ENCODE peak calls at places on chromosomes 12 and 14, in five cellular contexts. R is neuronal stem cell, Z is H9, W is H1, T is trophoblast cell. L is an unnamed sample.

GRCh38 chr12:92602476-92602875 is 100.3 kb upstream of the PLEKHG7 start:
- DNase-seq in R (no peak), Z (no peak), W (no peak), T (peak; percentile 82), L (peak; percentile 90)

GRCh38 chr12:128613821-128614220 is 209.9 kb downstream of the SLC15A4 start:
- DNase-seq in R (no peak), Z (peak; percentile 73), W (no peak), T (no peak), L (no peak)

GRCh38 chr12:40691913-40692616 is at the start of gene CNTN1:
- DNase-seq in R (peak; percentile 87), Z (peak; percentile 97), W (peak; percentile 90), T (no peak), L (peak; percentile 1)

GRCh38 chr12:68746572-68747180 is 700 bp downstream of the SLC35E3 start:
- DNase-seq in R (peak; percentile 11), Z (peak; percentile 55), W (no peak), T (peak; percentile 78), L (peak; percentile 82)

GRCh38 chr14:79293482-79293881 is 917.8 kb downstream of the DIO2 start:
- DNase-seq in R (no peak), Z (no peak), W (no peak), T (no peak), L (no peak)

GRCh38 chr12:52224154-52224553 is 8.9 kb upstream of the KRT7 start:
- DNase-seq in R (no peak), Z (no peak), W (no peak), T (no peak), L (no peak)

GRCh38 chr14:86999076-86999475 is 993.9 kb downstream of the GALC start:
- DNase-seq in R (no peak), Z (no peak), W (no peak), T (no peak), L (no peak)

GRCh38 chr12:126551882-126552281 is 1486.6 kb downstream of the AACS start:
- DNase-seq in R (no peak), Z (no peak), W (no peak), T (no peak), L (no peak)

GRCh38 chr14:86672071-86672470 is 1142.1 kb downstream of the FLRT2 start:
- DNase-seq in R (no peak), Z (no peak), W (no peak), T (no peak), L (no peak)

GRCh38 chr12:3117628-3118027 is 40.4 kb downstream of the TSPAN9 start:
- DNase-seq in R (no peak), Z (no peak), W (no peak), T (no peak), L (peak; percentile 82)

GRCh38 chr14:65774041-65774440 is 361.5 kb downstream of the FUT8 start:
- DNase-seq in R (no peak), Z (no peak), W (no peak), T (no peak), L (no peak)

GRCh38 chr12:2314492-2314891 is 261.7 kb downstream of the CACNA1C start:
- DNase-seq in R (no peak), Z (no peak), W (no peak), T (no peak), L (no peak)

GRCh38 chr12:111444706-111445310 is 39.1 kb downstream of the SH2B3 start:
- DNase-seq in R (no peak), Z (no peak), W (peak; percentile 48), T (peak; percentile 35), L (peak; percentile 92)

GRCh38 chr12:108193922-108194321 is 64.8 kb downstream of the WSCD2 start:
- DNase-seq in R (peak; percentile 27), Z (no peak), W (peak; percentile 56), T (peak; percentile 54), L (no peak)

GRCh38 chr12:12992418-12993175 is 7.5 kb downstream of the HEBP1 start:
- DNase-seq in R (no peak), Z (no peak), W (no peak), T (peak; percentile 54), L (peak; percentile 96)

GRCh38 chr12:25653487-25654175 is 100.5 kb upstream of the LMNTD1 start:
- DNase-seq in R (no peak), Z (no peak), W (no peak), T (no peak), L (no peak)

GRCh38 chr12:32070370-32070769 is 36.3 kb upstream of the BICD1 start:
- DNase-seq in R (no peak), Z (no peak), W (no peak), T (no peak), L (no peak)

GRCh38 chr14:92958373-92959188 is 35.6 kb downstream of the CHGA start:
- DNase-seq in R (no peak), Z (no peak), W (no peak), T (no peak), L (no peak)

GRCh38 chr14:81398196-81398891 is 1.8 kb downstream of the STON2 start:
- DNase-seq in R (no peak), Z (no peak), W (no peak), T (no peak), L (no peak)

GRCh38 chr12:68612245-68612644 is 1.5 kb downstream of the RAP1B start:
- DNase-seq in R (no peak), Z (no peak), W (no peak), T (peak; percentile 44), L (peak; percentile 66)

GRCh38 chr12:43692064-43692463 is 66.5 kb downstream of the PUS7L start:
- DNase-seq in R (no peak), Z (no peak), W (no peak), T (no peak), L (peak; percentile 71)

GRCh38 chr12:15939111-15939510 is 28.0 kb downstream of the DERA start:
- DNase-seq in R (no peak), Z (no peak), W (no peak), T (no peak), L (no peak)

GRCh38 chr12:88658009-88658408 is 77.7 kb upstream of the KITLG start:
- DNase-seq in R (no peak), Z (no peak), W (no peak), T (no peak), L (no peak)

GRCh38 chr14:61489002-61489401 is 167.6 kb downstream of the PRKCH start:
- DNase-seq in R (no peak), Z (no peak), W (no peak), T (no peak), L (no peak)

GRCh38 chr12:103858953-103859601 is 18.0 kb upstream of the NT5DC3 start:
- DNase-seq in R (no peak), Z (no peak), W (no peak), T (peak; percentile 84), L (peak; percentile 95)

GRCh38 chr14:50366115-50366514 is 30.6 kb downstream of the CDKL1 start:
- DNase-seq in R (no peak), Z (no peak), W (no peak), T (no peak), L (no peak)

GRCh38 chr12:94982456-94982855 is 21.0 kb downstream of the NDUFA12 start:
- DNase-seq in R (no peak), Z (no peak), W (no peak), T (peak; percentile 17), L (peak; percentile 18)

GRCh38 chr12:62903151-62903550 is 31.8 kb downstream of the PPM1H start:
- DNase-seq in R (no peak), Z (no peak), W (no peak), T (no peak), L (no peak)

GRCh38 chr12:9039397-9039977 is 50.1 kb downstream of the KLRG1 start:
- DNase-seq in R (peak; percentile 26), Z (no peak), W (no peak), T (peak; percentile 89), L (peak; percentile 64)

GRCh38 chr12:53728206-53728605 is 954 bp upstream of the CALCOCO1 start:
- DNase-seq in R (no peak), Z (no peak), W (no peak), T (no peak), L (no peak)

GRCh38 chr12:53726946-53727309 is 324 bp downstream of the CALCOCO1 start:
- DNase-seq in R (no peak), Z (no peak), W (no peak), T (peak; percentile 21), L (peak; percentile 48)

GRCh38 chr12:53727310-53728041 is at the start of gene CALCOCO1:
- DNase-seq in R (peak; percentile 96), Z (peak; percentile 100), W (peak; percentile 90), T (peak; percentile 98), L (peak; percentile 98)

GRCh38 chr12:53726342-53726741 is 910 bp downstream of the CALCOCO1 start:
- DNase-seq in R (no peak), Z (no peak), W (no peak), T (no peak), L (no peak)

DNA sequence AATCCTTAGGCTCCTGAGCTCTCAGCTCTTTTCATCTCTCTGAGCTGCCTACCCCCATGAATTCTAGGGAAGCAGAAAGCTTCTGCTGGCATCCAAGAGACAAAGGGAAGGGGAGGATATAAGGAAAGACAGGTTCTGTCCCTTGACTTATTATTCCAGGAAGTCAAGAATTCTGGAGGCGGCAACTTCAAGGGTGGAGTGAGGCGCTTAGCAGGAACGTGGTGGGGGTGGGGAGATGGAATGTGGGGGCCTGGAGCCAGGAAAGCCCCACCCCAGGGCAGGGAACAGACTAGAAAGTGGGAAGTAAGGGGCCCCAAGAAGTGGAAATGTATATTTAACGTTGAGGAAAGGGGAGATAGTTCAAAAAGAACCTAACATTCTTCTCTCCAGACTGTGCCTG is 1.4 kb downstream of the CALCOCO1 start:
- DNase-seq in R (no peak), Z (no peak), W (no peak), T (no peak), L (no peak)
- H2AFZ ChIP-seq in R (no peak overlapping the region), Z (no peak overlapping the region), W (no peak overlapping the region), T (no peak overlapping the region), L (no peak overlapping the region)

GRCh38 chr12:122876724-122877123 is 19.2 kb downstream of the VPS37B start:
- DNase-seq in R (no peak), Z (no peak), W (no peak), T (no peak), L (no peak)

GRCh38 chr12:122878780-122879612 is 16.9 kb downstream of the VPS37B start:
- DNase-seq in R (no peak), Z (no peak), W (no peak), T (no peak), L (no peak)

GRCh38 chr12:122882908-122883563 is 12.9 kb downstream of the VPS37B start:
- DNase-seq in R (no peak), Z (no peak), W (no peak), T (no peak), L (no peak)

GRCh38 chr12:122880668-122881067 is 15.3 kb downstream of the VPS37B start:
- DNase-seq in R (no peak), Z (no peak), W (no peak), T (peak; percentile 42), L (no peak)

DNA sequence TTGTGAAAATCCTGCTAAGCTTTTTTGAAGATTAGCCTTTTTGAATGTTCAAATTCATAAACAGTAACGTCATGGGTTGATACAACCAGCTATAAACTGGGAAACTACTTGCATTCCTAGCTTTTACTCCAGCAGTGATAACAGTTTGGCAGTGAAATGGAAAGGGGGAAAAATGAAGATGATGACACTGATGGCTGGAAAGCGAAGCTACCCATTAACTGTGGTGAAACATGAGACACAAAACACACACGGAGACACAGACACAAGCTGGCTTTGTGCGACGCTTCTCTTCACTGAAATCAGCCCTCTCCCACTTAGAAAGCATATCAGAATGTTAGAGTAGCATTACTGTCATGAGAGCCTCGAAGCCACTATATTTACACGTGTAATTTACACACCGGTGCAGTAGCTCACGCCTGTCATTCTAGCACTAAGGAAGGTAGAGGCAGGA is 15.7 kb downstream of the VPS37B start:
- DNase-seq in R (no peak), Z (no peak), W (no peak), T (peak; percentile 43), L (peak; percentile 62)
- H2BK12ac ChIP-seq in R (no peak overlapping the region), Z (no peak overlapping the region), W (peak overlapping the region; percentile 11), T (no peak overlapping the region), L (no peak overlapping the region)

GRCh38 chr12:102484732-102485069 is 4.3 kb upstream of the IGF1 start:
- DNase-seq in R (no peak), Z (no peak), W (no peak), T (no peak), L (no peak)
- H2AFZ ChIP-seq in R (no peak overlapping the region), Z (no peak overlapping the region), W (no peak overlapping the region), T (no peak overlapping the region), L (no peak overlapping the region)

GRCh38 chr12:46409342-46409741 is 36.8 kb upstream of the SLC38A2 start:
- DNase-seq in R (no peak), Z (no peak), W (no peak), T (no peak), L (no peak)
- H2BK12ac ChIP-seq in R (no peak overlapping the region), Z (no peak overlapping the region), W (no peak overlapping the region), T (no peak overlapping the region), L (no peak overlapping the region)

L was measured in mesenchymal stem cell.